ENCODE peak calls at places on chromosomes 4 and X, in five cellular contexts. One of them, this sample, is unnamed.

GRCh38 chr4:38939150-38939549 is 71.5 kb downstream of the FAM114A1 start:
- DNase-seq in upper lobe of right lung: no peak
- DNase-seq in MM.1S: no peak
- DNase-seq in stomach: no peak
- DNase-seq in choroid plexus epithelial cell: no peak
- DNase-seq in this sample: no peak

GRCh38 chr4:21011106-21011505 is 310.8 kb downstream of the PACRGL start:
- DNase-seq in upper lobe of right lung: no peak
- DNase-seq in MM.1S: no peak
- DNase-seq in stomach: no peak
- DNase-seq in choroid plexus epithelial cell: no peak
- DNase-seq in this sample: no peak

GRCh38 chr4:123379392-123379791 is 17.2 kb upstream of the SPRY1 start:
- DNase-seq in upper lobe of right lung: no peak
- DNase-seq in MM.1S: no peak
- DNase-seq in stomach: no peak
- DNase-seq in choroid plexus epithelial cell: no peak
- DNase-seq in this sample: no peak

GRCh38 chr4:40992472-40993298 is 221.7 kb downstream of the APBB2 start:
- DNase-seq in upper lobe of right lung: no peak
- DNase-seq in MM.1S: no peak
- DNase-seq in stomach: no peak
- DNase-seq in choroid plexus epithelial cell: peak
- DNase-seq in this sample: no peak

GRCh38 chr4:107863416-107863815 is 38.7 kb downstream of the SGMS2 start:
- DNase-seq in upper lobe of right lung: no peak
- DNase-seq in MM.1S: no peak
- DNase-seq in stomach: no peak
- DNase-seq in choroid plexus epithelial cell: peak
- DNase-seq in this sample: no peak

GRCh38 chrX:9977642-9978041 is 10.5 kb downstream of the CLDN34 start:
- DNase-seq in upper lobe of right lung: no peak
- DNase-seq in MM.1S: no peak
- DNase-seq in stomach: no peak
- DNase-seq in choroid plexus epithelial cell: no peak
- DNase-seq in this sample: no peak

GRCh38 chrX:130715299-130715698 is 187.7 kb downstream of the ENOX2 start:
- DNase-seq in upper lobe of right lung: no peak
- DNase-seq in MM.1S: no peak
- DNase-seq in stomach: no peak
- DNase-seq in choroid plexus epithelial cell: peak
- DNase-seq in this sample: no peak

GRCh38 chrX:110182362-110182761 is 135.5 kb downstream of the AMMECR1 start:
- DNase-seq in upper lobe of right lung: no peak
- DNase-seq in MM.1S: no peak
- DNase-seq in stomach: no peak
- DNase-seq in choroid plexus epithelial cell: no peak
- DNase-seq in this sample: no peak

GRCh38 chr4:15778191-15778741 is at the start of gene CD38:
- DNase-seq in upper lobe of right lung: peak
- DNase-seq in MM.1S: peak
- DNase-seq in stomach: no peak
- DNase-seq in choroid plexus epithelial cell: peak
- DNase-seq in this sample: no peak

GRCh38 chrX:155009994-155010472 is 12.5 kb downstream of the F8 start:
- DNase-seq in upper lobe of right lung: no peak
- DNase-seq in MM.1S: no peak
- DNase-seq in stomach: no peak
- DNase-seq in choroid plexus epithelial cell: no peak
- DNase-seq in this sample: no peak

GRCh38 chr4:78622253-78622979 is 70.8 kb downstream of the ANXA3 start:
- DNase-seq in upper lobe of right lung: no peak
- DNase-seq in MM.1S: no peak
- DNase-seq in stomach: no peak
- DNase-seq in choroid plexus epithelial cell: peak
- DNase-seq in this sample: no peak

GRCh38 chr4:154421618-154422017 is 70.0 kb downstream of the DCHS2 start:
- DNase-seq in upper lobe of right lung: no peak
- DNase-seq in MM.1S: no peak
- DNase-seq in stomach: no peak
- DNase-seq in choroid plexus epithelial cell: no peak
- DNase-seq in this sample: no peak
- H3K4me3 ChIP-seq in upper lobe of right lung: no peak
- H3K4me3 ChIP-seq in MM.1S: no peak
- H3K4me3 ChIP-seq in stomach: no peak
- H3K4me3 ChIP-seq in choroid plexus epithelial cell: no peak
- H3K4me3 ChIP-seq in this sample: no peak

GRCh38 chr4:163603246-163603645 is 108.8 kb downstream of the TMA16 start:
- DNase-seq in upper lobe of right lung: no peak
- DNase-seq in MM.1S: no peak
- DNase-seq in stomach: no peak
- DNase-seq in choroid plexus epithelial cell: peak
- DNase-seq in this sample: no peak

GRCh38 chr4:163600731-163601130 is 106.2 kb downstream of the TMA16 start:
- DNase-seq in upper lobe of right lung: no peak
- DNase-seq in MM.1S: no peak
- DNase-seq in stomach: no peak
- DNase-seq in choroid plexus epithelial cell: no peak
- DNase-seq in this sample: no peak

GRCh38 chr4:163598489-163598888 is 104.0 kb downstream of the TMA16 start:
- DNase-seq in upper lobe of right lung: no peak
- DNase-seq in MM.1S: no peak
- DNase-seq in stomach: no peak
- DNase-seq in choroid plexus epithelial cell: no peak
- DNase-seq in this sample: no peak

GRCh38 chr4:163595590-163595989 is 101.1 kb downstream of the TMA16 start:
- DNase-seq in upper lobe of right lung: no peak
- DNase-seq in MM.1S: no peak
- DNase-seq in stomach: no peak
- DNase-seq in choroid plexus epithelial cell: no peak
- DNase-seq in this sample: no peak

DNA sequence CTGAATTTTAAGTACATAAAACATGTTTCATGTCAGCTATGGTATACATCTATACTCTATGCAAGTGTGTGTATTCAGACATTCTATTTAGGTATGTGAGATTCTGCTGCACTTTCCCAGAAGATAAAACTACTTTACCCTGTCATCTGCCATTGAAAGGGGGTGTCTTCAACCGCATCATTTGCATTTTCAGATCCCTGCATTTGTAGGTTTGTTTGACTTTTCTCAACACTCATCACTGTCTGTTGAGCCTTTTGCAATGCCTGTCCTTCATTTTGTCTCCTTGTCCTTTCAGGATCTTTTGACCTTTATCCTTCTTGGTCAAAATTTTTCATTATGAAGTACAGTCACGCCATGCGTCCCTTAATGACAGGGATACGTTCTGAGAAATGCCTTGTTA is 103.5 kb downstream of the TMA16 start:
- DNase-seq in upper lobe of right lung: no peak
- DNase-seq in MM.1S: no peak
- DNase-seq in stomach: no peak
- DNase-seq in choroid plexus epithelial cell: no peak
- DNase-seq in this sample: no peak
- H3K4me3 ChIP-seq in upper lobe of right lung: no peak
- H3K4me3 ChIP-seq in MM.1S: no peak
- H3K4me3 ChIP-seq in stomach: no peak
- H3K4me3 ChIP-seq in choroid plexus epithelial cell: no peak
- H3K4me3 ChIP-seq in this sample: no peak

GRCh38 chr4:101960431-101960830 is 169.9 kb downstream of the BANK1 start:
- DNase-seq in upper lobe of right lung: no peak
- DNase-seq in MM.1S: no peak
- DNase-seq in stomach: no peak
- DNase-seq in choroid plexus epithelial cell: no peak
- DNase-seq in this sample: no peak
- H3K4me3 ChIP-seq in upper lobe of right lung: no peak
- H3K4me3 ChIP-seq in MM.1S: no peak
- H3K4me3 ChIP-seq in stomach: no peak
- H3K4me3 ChIP-seq in choroid plexus epithelial cell: no peak
- H3K4me3 ChIP-seq in this sample: no peak

GRCh38 chr4:72679666-72680065 is 110.6 kb upstream of the ADAMTS3 start:
- DNase-seq in upper lobe of right lung: no peak
- DNase-seq in MM.1S: no peak
- DNase-seq in stomach: no peak
- DNase-seq in choroid plexus epithelial cell: no peak
- DNase-seq in this sample: no peak

GRCh38 chr4:72677886-72678285 is 108.9 kb upstream of the ADAMTS3 start:
- DNase-seq in upper lobe of right lung: no peak
- DNase-seq in MM.1S: no peak
- DNase-seq in stomach: no peak
- DNase-seq in choroid plexus epithelial cell: no peak
- DNase-seq in this sample: no peak

DNA sequence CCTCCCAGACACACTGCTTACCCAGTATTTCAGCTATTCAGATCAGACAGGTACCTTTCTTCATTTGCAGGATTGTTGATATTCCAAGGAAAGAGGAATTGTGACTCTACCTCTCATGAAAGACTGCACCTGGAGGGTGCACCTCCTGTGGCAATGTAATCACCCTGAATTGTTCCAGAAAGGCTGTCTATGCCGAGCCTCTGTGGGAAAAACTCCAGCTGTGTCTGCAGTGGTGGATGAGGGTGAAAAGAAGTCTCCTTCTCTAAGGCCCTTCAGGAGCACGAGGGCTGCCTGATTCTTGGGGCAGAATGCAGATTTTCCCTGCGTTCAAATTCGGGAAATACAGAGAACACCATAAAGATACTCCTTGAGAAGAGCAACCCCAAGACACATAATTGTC is 108.2 kb upstream of the ADAMTS3 start:
- DNase-seq in upper lobe of right lung: no peak
- DNase-seq in MM.1S: no peak
- DNase-seq in stomach: no peak
- DNase-seq in choroid plexus epithelial cell: no peak
- DNase-seq in this sample: no peak
- H3K4me3 ChIP-seq in upper lobe of right lung: no peak
- H3K4me3 ChIP-seq in MM.1S: no peak
- H3K4me3 ChIP-seq in stomach: no peak
- H3K4me3 ChIP-seq in choroid plexus epithelial cell: no peak
- H3K4me3 ChIP-seq in this sample: no peak

GRCh38 chrX:46328133-46328532 is 217.1 kb downstream of the ZNF674 start:
- DNase-seq in upper lobe of right lung: no peak
- DNase-seq in MM.1S: no peak
- DNase-seq in stomach: no peak
- DNase-seq in choroid plexus epithelial cell: no peak
- DNase-seq in this sample: no peak
- H3K4me3 ChIP-seq in upper lobe of right lung: no peak
- H3K4me3 ChIP-seq in MM.1S: no peak
- H3K4me3 ChIP-seq in stomach: no peak
- H3K4me3 ChIP-seq in choroid plexus epithelial cell: no peak
- H3K4me3 ChIP-seq in this sample: no peak

This sample was measured in dorsolateral prefrontal cortex.